ENCODE peak calls at places on chromosomes 6 and 20, in five cellular contexts. One of them, this sample, is unnamed.
A peak's percentile ranks its signal among the peaks of the same experiment; 100 is the strongest.

GRCh38 chr6:18506387-18507017 is 119.4 kb downstream of the RNF144B start:
- DNase-seq in fibroblast of lung: peak; percentile 48
- DNase-seq in astrocyte: peak; percentile 31
- DNase-seq in mesendoderm: no peak
- DNase-seq in endothelial cell of umbilical vein: no peak
- DNase-seq in this sample: no peak

GRCh38 chr6:105982761-105983600 is 103.2 kb upstream of the PRDM1 start:
- DNase-seq in fibroblast of lung: no peak
- DNase-seq in astrocyte: no peak
- DNase-seq in endothelial cell of umbilical vein: no peak
- DNase-seq in mesendoderm: no peak
- DNase-seq in this sample: peak; percentile 22

GRCh38 chr6:87105823-87106222 is 10.9 kb upstream of the CGA start:
- DNase-seq in astrocyte: peak; percentile 79
- DNase-seq in mesendoderm: no peak
- DNase-seq in fibroblast of lung: peak; percentile 82
- DNase-seq in endothelial cell of umbilical vein: no peak
- DNase-seq in this sample: no peak

GRCh38 chr6:70857387-70858077 is 99.3 kb downstream of the B3GAT2 start:
- DNase-seq in endothelial cell of umbilical vein: no peak
- DNase-seq in astrocyte: no peak
- DNase-seq in fibroblast of lung: no peak
- DNase-seq in mesendoderm: no peak
- DNase-seq in this sample: no peak

GRCh38 chr6:117270960-117271507 is 5.7 kb downstream of the VGLL2 start:
- DNase-seq in mesendoderm: no peak
- DNase-seq in endothelial cell of umbilical vein: no peak
- DNase-seq in astrocyte: no peak
- DNase-seq in fibroblast of lung: no peak
- DNase-seq in this sample: no peak

GRCh38 chr6:26195376-26195923 is 108.2 kb downstream of the HFE start:
- DNase-seq in astrocyte: peak; percentile 95
- DNase-seq in fibroblast of lung: peak; percentile 96
- DNase-seq in endothelial cell of umbilical vein: peak; percentile 96
- DNase-seq in mesendoderm: peak; percentile 88
- DNase-seq in this sample: peak; percentile 94

GRCh38 chr20:53163486-53163885 is 191.3 kb downstream of the TSHZ2 start:
- DNase-seq in astrocyte: peak; percentile 99
- DNase-seq in mesendoderm: no peak
- DNase-seq in endothelial cell of umbilical vein: no peak
- DNase-seq in fibroblast of lung: peak; percentile 99
- DNase-seq in this sample: no peak

GRCh38 chr6:46983007-46983411 is 59.1 kb downstream of the ADGRF1 start:
- DNase-seq in mesendoderm: peak; percentile 90
- DNase-seq in endothelial cell of umbilical vein: peak; percentile 27
- DNase-seq in astrocyte: peak; percentile 74
- DNase-seq in fibroblast of lung: peak; percentile 81
- DNase-seq in this sample: no peak

GRCh38 chr6:10643214-10643641 is 51.2 kb downstream of the C6orf52 start:
- DNase-seq in astrocyte: no peak
- DNase-seq in endothelial cell of umbilical vein: no peak
- DNase-seq in mesendoderm: no peak
- DNase-seq in fibroblast of lung: no peak
- DNase-seq in this sample: no peak

GRCh38 chr6:4274382-4275082 is 139.2 kb upstream of the ECI2 start:
- DNase-seq in fibroblast of lung: peak; percentile 80
- DNase-seq in endothelial cell of umbilical vein: peak; percentile 93
- DNase-seq in astrocyte: peak; percentile 78
- DNase-seq in mesendoderm: no peak
- DNase-seq in this sample: no peak

GRCh38 chr6:36129889-36130671 is at the start of gene MAPK13:
- DNase-seq in endothelial cell of umbilical vein: peak; percentile 37
- DNase-seq in fibroblast of lung: peak; percentile 15
- DNase-seq in astrocyte: no peak
- DNase-seq in mesendoderm: peak; percentile 19
- DNase-seq in this sample: peak; percentile 63

GRCh38 chr20:43102394-43102793 is 87.3 kb downstream of the PTPRT start:
- DNase-seq in fibroblast of lung: no peak
- DNase-seq in mesendoderm: peak; percentile 51
- DNase-seq in astrocyte: no peak
- DNase-seq in endothelial cell of umbilical vein: no peak
- DNase-seq in this sample: no peak

GRCh38 chr20:36133821-36134220 is 20.7 kb upstream of the EPB41L1 start:
- DNase-seq in endothelial cell of umbilical vein: no peak
- DNase-seq in fibroblast of lung: no peak
- DNase-seq in mesendoderm: no peak
- DNase-seq in astrocyte: no peak
- DNase-seq in this sample: no peak

GRCh38 chr6:70072540-70073179 is 206.3 kb downstream of the COL19A1 start:
- DNase-seq in astrocyte: no peak
- DNase-seq in endothelial cell of umbilical vein: no peak
- DNase-seq in mesendoderm: peak; percentile 25
- DNase-seq in fibroblast of lung: no peak
- DNase-seq in this sample: no peak

GRCh38 chr6:75203721-75204120 is 2.1 kb downstream of the COL12A1 start:
- DNase-seq in astrocyte: peak; percentile 45
- DNase-seq in fibroblast of lung: peak; percentile 56
- DNase-seq in mesendoderm: no peak
- DNase-seq in endothelial cell of umbilical vein: no peak
- DNase-seq in this sample: no peak

GRCh38 chr6:149975400-149975799 is 11.7 kb downstream of the ULBP1 start:
- DNase-seq in endothelial cell of umbilical vein: no peak
- DNase-seq in fibroblast of lung: no peak
- DNase-seq in astrocyte: no peak
- DNase-seq in mesendoderm: no peak
- DNase-seq in this sample: no peak

GRCh38 chr6:19836799-19837510 is at the start of gene ID4:
- DNase-seq in mesendoderm: peak; percentile 99
- DNase-seq in fibroblast of lung: peak; percentile 97
- DNase-seq in astrocyte: peak; percentile 95
- DNase-seq in endothelial cell of umbilical vein: peak; percentile 18
- DNase-seq in this sample: peak; percentile 86

GRCh38 chr6:157019115-157019628 is 242.0 kb downstream of the ARID1B start:
- DNase-seq in fibroblast of lung: no peak
- DNase-seq in mesendoderm: peak; percentile 75
- DNase-seq in endothelial cell of umbilical vein: no peak
- DNase-seq in astrocyte: no peak
- DNase-seq in this sample: no peak

GRCh38 chr20:6533828-6534388 is 233.6 kb upstream of the BMP2 start:
- DNase-seq in mesendoderm: no peak
- DNase-seq in astrocyte: peak; percentile 99
- DNase-seq in fibroblast of lung: peak; percentile 99
- DNase-seq in endothelial cell of umbilical vein: no peak
- DNase-seq in this sample: no peak

GRCh38 chr6:72954736-72955135 is 270.6 kb downstream of the KHDC1L start:
- DNase-seq in mesendoderm: no peak
- DNase-seq in astrocyte: peak; percentile 53
- DNase-seq in fibroblast of lung: peak; percentile 64
- DNase-seq in endothelial cell of umbilical vein: peak; percentile 42
- DNase-seq in this sample: no peak

GRCh38 chr6:72953901-72954494 is 271.3 kb downstream of the KHDC1L start:
- DNase-seq in mesendoderm: no peak
- DNase-seq in endothelial cell of umbilical vein: peak; percentile 66
- DNase-seq in astrocyte: peak; percentile 80
- DNase-seq in fibroblast of lung: peak; percentile 82
- DNase-seq in this sample: no peak

GRCh38 chr6:72955666-72956065 is 269.6 kb downstream of the KHDC1L start:
- DNase-seq in astrocyte: no peak
- DNase-seq in endothelial cell of umbilical vein: peak; percentile 41
- DNase-seq in mesendoderm: no peak
- DNase-seq in fibroblast of lung: no peak
- DNase-seq in this sample: no peak

GRCh38 chr6:72950114-72950860 is 275.0 kb downstream of the KHDC1L start:
- DNase-seq in fibroblast of lung: peak; percentile 85
- DNase-seq in mesendoderm: peak; percentile 69
- DNase-seq in astrocyte: peak; percentile 83
- DNase-seq in endothelial cell of umbilical vein: peak; percentile 40
- DNase-seq in this sample: no peak

DNA sequence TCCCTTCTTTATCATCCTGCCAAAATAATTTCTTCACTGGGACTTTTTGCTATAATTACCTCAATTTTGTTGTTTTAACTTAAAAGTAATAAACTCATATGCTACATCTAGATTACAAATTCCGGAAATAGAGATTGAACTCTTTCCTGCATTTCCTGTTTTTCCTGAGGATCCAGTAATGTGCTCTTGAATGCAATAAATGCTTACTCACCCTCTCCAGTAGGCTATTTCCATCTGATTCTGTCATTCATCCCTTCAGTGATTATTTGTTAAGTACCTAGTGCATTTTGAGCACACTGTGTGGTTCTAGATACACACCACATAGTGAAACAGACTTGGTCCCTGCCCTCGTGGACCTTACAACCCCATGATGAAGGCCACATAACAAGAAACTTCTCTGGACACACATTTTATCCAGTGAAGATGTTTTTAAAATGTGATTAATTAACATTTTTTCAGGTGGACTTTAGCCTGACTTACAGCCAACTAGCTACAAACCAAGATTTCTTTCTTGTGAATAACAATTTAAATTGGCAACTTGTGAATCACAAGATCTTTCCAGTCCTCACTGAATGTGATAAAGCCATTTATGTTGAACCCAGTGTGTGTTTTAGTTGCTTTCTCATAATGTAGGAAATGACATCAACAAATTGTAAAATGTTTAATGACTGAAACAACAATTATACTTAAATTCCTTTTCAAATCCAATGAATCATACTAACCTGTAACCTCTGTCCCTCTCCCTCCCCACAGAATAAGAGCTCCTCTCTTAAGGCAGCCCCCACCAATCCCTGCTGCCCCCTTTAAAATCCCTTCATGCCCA is 272.3 kb downstream of the KHDC1L start:
- DNase-seq in fibroblast of lung: peak; percentile 88
- DNase-seq in astrocyte: peak; percentile 86
- DNase-seq in endothelial cell of umbilical vein: peak; percentile 86
- DNase-seq in mesendoderm: no peak
- DNase-seq in this sample: no peak
- H3K9ac ChIP-seq in fibroblast of lung: no peak overlapping the region
- H3K9ac ChIP-seq in astrocyte: no peak overlapping the region
- H3K9ac ChIP-seq in endothelial cell of umbilical vein: peak overlapping the region; percentile 66
- H3K9ac ChIP-seq in mesendoderm: no peak overlapping the region
- H3K9ac ChIP-seq in this sample: no peak overlapping the region

GRCh38 chr6:7414811-7415210 is 25.2 kb downstream of the RIOK1 start:
- DNase-seq in endothelial cell of umbilical vein: no peak
- DNase-seq in mesendoderm: peak; percentile 82
- DNase-seq in fibroblast of lung: peak; percentile 72
- DNase-seq in astrocyte: peak; percentile 62
- DNase-seq in this sample: no peak
- H3K4me1 ChIP-seq in endothelial cell of umbilical vein: no peaks in the 10 kb centered on the region
- H3K4me1 ChIP-seq in mesendoderm: no peaks in the 10 kb centered on the region
- H3K4me1 ChIP-seq in fibroblast of lung: no peaks in the 10 kb centered on the region
- H3K4me1 ChIP-seq in astrocyte: peaks cover 4% of the 10 kb centered on the region
- H3K4me1 ChIP-seq in this sample: no peaks in the 10 kb centered on the region

DNA sequence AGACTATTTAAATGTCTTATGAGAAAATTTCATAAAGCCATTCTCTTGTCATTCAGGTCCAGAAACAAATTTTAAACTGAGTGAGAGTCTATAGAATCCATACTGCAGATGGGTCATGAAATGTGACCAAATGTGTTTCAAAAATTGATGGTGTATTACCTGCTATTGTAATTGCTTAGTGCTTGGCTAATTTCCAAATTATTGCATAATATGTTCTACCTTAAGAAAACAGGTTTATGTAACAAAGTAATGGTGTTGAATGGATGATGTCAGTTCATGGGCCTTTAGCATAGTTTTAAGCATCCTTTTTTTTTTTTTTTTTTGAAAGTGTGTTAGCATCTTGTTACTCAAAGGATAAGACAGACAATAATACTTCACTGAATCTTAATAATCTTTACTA is 5.0 kb downstream of the MARCKS start:
- DNase-seq in endothelial cell of umbilical vein: no peak
- DNase-seq in fibroblast of lung: peak; percentile 34
- DNase-seq in mesendoderm: no peak
- DNase-seq in astrocyte: peak; percentile 22
- DNase-seq in this sample: no peak
- H3K9ac ChIP-seq in endothelial cell of umbilical vein: no peak overlapping the region
- H3K9ac ChIP-seq in fibroblast of lung: no peak overlapping the region
- H3K9ac ChIP-seq in mesendoderm: no peak overlapping the region
- H3K9ac ChIP-seq in astrocyte: peak overlapping the region; percentile 100
- H3K9ac ChIP-seq in this sample: no peak overlapping the region

GRCh38 chr6:115983998-115984397 is 76.7 kb downstream of the FRK start:
- DNase-seq in endothelial cell of umbilical vein: no peak
- DNase-seq in astrocyte: no peak
- DNase-seq in mesendoderm: no peak
- DNase-seq in fibroblast of lung: no peak
- DNase-seq in this sample: no peak
- H3K4me1 ChIP-seq in endothelial cell of umbilical vein: no peaks in the 10 kb centered on the region
- H3K4me1 ChIP-seq in astrocyte: no peaks in the 10 kb centered on the region
- H3K4me1 ChIP-seq in mesendoderm: no peaks in the 10 kb centered on the region
- H3K4me1 ChIP-seq in fibroblast of lung: no peaks in the 10 kb centered on the region
- H3K4me1 ChIP-seq in this sample: no peaks in the 10 kb centered on the region

GRCh38 chr6:5457036-5457435 is 195.7 kb downstream of the FARS2 start:
- DNase-seq in mesendoderm: peak; percentile 41
- DNase-seq in astrocyte: peak; percentile 56
- DNase-seq in fibroblast of lung: peak; percentile 63
- DNase-seq in endothelial cell of umbilical vein: peak; percentile 29
- DNase-seq in this sample: no peak
- H3K9ac ChIP-seq in mesendoderm: no peak overlapping the region
- H3K9ac ChIP-seq in astrocyte: no peak overlapping the region
- H3K9ac ChIP-seq in fibroblast of lung: no peak overlapping the region
- H3K9ac ChIP-seq in endothelial cell of umbilical vein: no peak overlapping the region
- H3K9ac ChIP-seq in this sample: no peak overlapping the region

GRCh38 chr6:34887753-34888440 is at the start of gene TAF11:
- DNase-seq in astrocyte: peak; percentile 90
- DNase-seq in endothelial cell of umbilical vein: peak; percentile 93
- DNase-seq in mesendoderm: peak; percentile 98
- DNase-seq in fibroblast of lung: peak; percentile 94
- DNase-seq in this sample: peak; percentile 98
- H3K4me1 ChIP-seq in astrocyte: peaks cover 5% of the 10 kb centered on the region
- H3K4me1 ChIP-seq in endothelial cell of umbilical vein: peaks cover 14% of the 10 kb centered on the region
- H3K4me1 ChIP-seq in mesendoderm: peaks cover 2% of the 10 kb centered on the region
- H3K4me1 ChIP-seq in fibroblast of lung: no peaks in the 10 kb centered on the region
- H3K4me1 ChIP-seq in this sample: no peaks in the 10 kb centered on the region